ENCODE peak calls at places on chromosomes 3 and 15, in six cellular contexts. U is left ventricle myocardium inferior, R is suprapubic skin, J is uterus, F is OCI-LY7, N is pancreas. P is an unnamed sample.
A peak's percentile ranks its signal among the peaks of the same experiment; 100 is the strongest.

GRCh38 chr3:48426401-48426909 is 3.4 kb downstream of the PLXNB1 start:
- DNase-seq in U (peak; percentile 69), R (no peak), J (no peak), F (no peak), N (no peak), P (peak; percentile 89)

GRCh38 chr3:142040941-142041575 is 108.3 kb downstream of the TFDP2 start:
- DNase-seq in U (no peak), R (no peak), J (no peak), F (no peak), N (no peak), P (no peak)

GRCh38 chr15:99732711-99733267 is 448 bp downstream of the LYSMD4 start:
- DNase-seq in U (peak; percentile 35), R (no peak), J (peak; percentile 62), F (peak; percentile 8), N (no peak), P (peak; percentile 43)

GRCh38 chr3:62712776-62713175 is 162.4 kb downstream of the CADPS start:
- DNase-seq in U (no peak), R (no peak), J (no peak), F (no peak), N (no peak), P (no peak)

GRCh38 chr3:190585771-190586630 is 72.1 kb downstream of the IL1RAP start:
- DNase-seq in U (no peak), R (no peak), J (peak; percentile 19), F (no peak), N (no peak), P (no peak)

GRCh38 chr3:179446501-179446900 is 4.8 kb downstream of the GNB4 start:
- DNase-seq in U (no peak), R (no peak), J (no peak), F (peak; percentile 63), N (no peak), P (no peak)

GRCh38 chr3:194323785-194324735 is 27.1 kb downstream of the CPN2 start:
- DNase-seq in U (peak; percentile 89), R (no peak), J (peak; percentile 72), F (no peak), N (no peak), P (no peak)

GRCh38 chr15:39456113-39456512 is 124.8 kb upstream of the THBS1 start:
- DNase-seq in U (no peak), R (no peak), J (no peak), F (no peak), N (no peak), P (no peak)

GRCh38 chr3:59535791-59536221 is 486.0 kb upstream of the CFAP20DC start:
- DNase-seq in U (no peak), R (no peak), J (no peak), F (no peak), N (no peak), P (no peak)

GRCh38 chr15:79282371-79283251 is at the start of gene ANKRD34C:
- DNase-seq in U (no peak), R (no peak), J (no peak), F (no peak), N (no peak), P (no peak)

GRCh38 chr3:28077566-28077965 is 163.9 kb upstream of the CMC1 start:
- DNase-seq in U (no peak), R (no peak), J (no peak), F (no peak), N (no peak), P (no peak)

GRCh38 chr15:85024509-85025336 is 43.1 kb downstream of the PDE8A start:
- DNase-seq in U (no peak), R (no peak), J (no peak), F (no peak), N (no peak), P (no peak)

GRCh38 chr3:102748646-102749045 is 313.8 kb downstream of the ZPLD1 start:
- DNase-seq in U (no peak), R (no peak), J (no peak), F (no peak), N (no peak), P (no peak)

GRCh38 chr15:62464705-62465104 is 299.6 kb upstream of the C2CD4B start:
- DNase-seq in U (no peak), R (no peak), J (no peak), F (no peak), N (no peak), P (peak; percentile 9)

GRCh38 chr15:100115066-100115710 is 226.6 kb downstream of the ADAMTS17 start:
- DNase-seq in U (no peak), R (no peak), J (no peak), F (no peak), N (no peak), P (no peak)

GRCh38 chr3:46701211-46701939 is at the start of gene TMIE:
- DNase-seq in U (no peak), R (no peak), J (no peak), F (no peak), N (no peak), P (no peak)

GRCh38 chr3:184016820-184017671 is 638 bp downstream of the ABCC5 start:
- DNase-seq in U (peak; percentile 66), R (no peak), J (peak; percentile 45), F (peak; percentile 71), N (no peak), P (peak; percentile 73)

GRCh38 chr3:114451051-114451451 is 157.2 kb downstream of the TIGIT start:
- DNase-seq in U (no peak), R (no peak), J (no peak), F (peak; percentile 53), N (no peak), P (no peak)

GRCh38 chr3:122458992-122459391 is 43.1 kb upstream of the WDR5B start:
- DNase-seq in U (no peak), R (no peak), J (no peak), F (peak; percentile 51), N (no peak), P (no peak)

GRCh38 chr3:107959767-107960166 is 131.1 kb downstream of the CD47 start:
- DNase-seq in U (no peak), R (no peak), J (no peak), F (no peak), N (no peak), P (no peak)

GRCh38 chr15:75073197-75073596 is 49.8 kb downstream of the PPCDC start:
- DNase-seq in U (no peak), R (no peak), J (no peak), F (no peak), N (no peak), P (no peak)

GRCh38 chr15:79064496-79064895 is 26.1 kb downstream of the RASGRF1 start:
- DNase-seq in U (no peak), R (no peak), J (no peak), F (no peak), N (no peak), P (no peak)

GRCh38 chr3:82376883-82377282 is 615.4 kb upstream of the GBE1 start:
- DNase-seq in U (no peak), R (no peak), J (no peak), F (peak; percentile 36), N (no peak), P (no peak)

GRCh38 chr3:102215166-102215565 is 219.6 kb upstream of the ZPLD1 start:
- DNase-seq in U (no peak), R (no peak), J (no peak), F (no peak), N (no peak), P (no peak)

GRCh38 chr3:161104561-161105551 is at the start of gene B3GALNT1:
- DNase-seq in U (peak; percentile 61), R (peak; percentile 82), J (peak; percentile 21), F (no peak), N (peak; percentile 54), P (no peak)

GRCh38 chr3:45409921-45410320 is 21.5 kb downstream of the LARS2 start:
- DNase-seq in U (no peak), R (no peak), J (peak; percentile 77), F (no peak), N (no peak), P (no peak)

GRCh38 chr3:127612966-127613365 is 14.8 kb downstream of the MCM2 start:
- DNase-seq in U (no peak), R (no peak), J (no peak), F (no peak), N (no peak), P (no peak)
- TF ChIP-seq CTCF in U (no peak), R (no peak), J (no peak), F (no peak), N (no peak), P (no peak)

GRCh38 chr3:9812870-9813483 is 2.9 kb downstream of the TTLL3 start:
- DNase-seq in U (no peak), R (no peak), J (no peak), F (no peak), N (no peak), P (no peak)

GRCh38 chr3:9810357-9810726 is 280 bp downstream of the TTLL3 start:
- DNase-seq in U (no peak), R (no peak), J (no peak), F (no peak), N (no peak), P (no peak)

GRCh38 chr3:9809615-9810356 is at the start of gene TTLL3:
- DNase-seq in U (peak; percentile 78), R (peak; percentile 93), J (peak; percentile 81), F (peak; percentile 58), N (peak; percentile 73), P (peak; percentile 84)

GRCh38 chr3:9809239-9809614 is 835 bp upstream of the TTLL3 start:
- DNase-seq in U (no peak), R (no peak), J (no peak), F (no peak), N (no peak), P (no peak)

GRCh38 chr3:9810846-9811245 is 784 bp downstream of the TTLL3 start:
- DNase-seq in U (no peak), R (no peak), J (no peak), F (no peak), N (no peak), P (no peak)
- H3K27ac ChIP-seq in U (peak overlapping the region; percentile 95), R (peak overlapping the region; percentile 96), J (peak overlapping the region; percentile 90), F (no peak overlapping the region), N (no peak overlapping the region), P (peak overlapping the region; percentile 97)

DNA sequence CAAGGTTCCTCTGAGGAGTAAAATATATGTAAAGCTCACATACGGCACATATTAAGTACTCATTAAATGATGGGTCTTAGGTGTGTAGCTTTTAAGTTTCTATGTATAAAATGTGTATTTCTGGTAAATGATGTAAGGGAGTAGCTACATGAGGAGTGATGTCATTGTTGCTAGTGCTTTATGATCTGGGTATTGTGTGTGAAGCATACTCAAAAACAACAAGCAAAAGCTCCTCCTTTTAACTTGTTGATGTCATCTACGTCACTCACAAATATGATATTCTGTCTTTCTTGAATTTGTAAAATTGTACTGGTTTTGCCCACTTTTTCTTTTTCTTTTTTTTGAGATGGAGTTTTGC is 1.4 kb upstream of the HERC1 start:
- DNase-seq in U (no peak), R (no peak), J (no peak), F (no peak), N (no peak), P (no peak)
- H3K4me1 ChIP-seq in U (peaks cover 52% of the 10 kb centered on the region), R (peaks cover 32% of the 10 kb centered on the region), J (peaks cover 6% of the 10 kb centered on the region), F (peaks cover 21% of the 10 kb centered on the region), N (peaks cover 12% of the 10 kb centered on the region), P (peaks cover 31% of the 10 kb centered on the region)

GRCh38 chr15:82894971-82895520 is 57.5 kb downstream of the HOMER2 start:
- DNase-seq in U (no peak), R (no peak), J (no peak), F (no peak), N (no peak), P (no peak)

GRCh38 chr15:82892541-82892940 is 60.0 kb downstream of the HOMER2 start:
- DNase-seq in U (no peak), R (no peak), J (no peak), F (no peak), N (no peak), P (no peak)

GRCh38 chr15:82895983-82896382 is 56.5 kb downstream of the HOMER2 start:
- DNase-seq in U (no peak), R (no peak), J (no peak), F (no peak), N (no peak), P (no peak)

GRCh38 chr15:82891025-82891390 is 61.5 kb downstream of the HOMER2 start:
- DNase-seq in U (no peak), R (no peak), J (no peak), F (no peak), N (no peak), P (no peak)

GRCh38 chr15:82890338-82891024 is 62.0 kb downstream of the HOMER2 start:
- DNase-seq in U (no peak), R (no peak), J (no peak), F (no peak), N (no peak), P (no peak)
- TF ChIP-seq CTCF in U (no peak), R (no peak), J (no peak), F (no peak), N (no peak), P (no peak)